ENCODE peak calls at places on chromosomes 6 and 20, in nine cellular contexts. One of them, this sample, is unnamed.

GRCh38 chr6:136084403-136084802 is 165.7 kb downstream of the MTFR2 start:
- DNase-seq in breast epithelium: no peak
- DNase-seq in sigmoid colon: no peak
- DNase-seq in HCT116: no peak
- DNase-seq in prostate gland: no peak
- DNase-seq in transverse colon: no peak
- DNase-seq in GM12878: no peak
- DNase-seq in K562: no peak
- DNase-seq in stomach: no peak
- DNase-seq in this sample: no peak

GRCh38 chr20:63579017-63579705 is 5.1 kb upstream of the HELZ2 start:
- DNase-seq in breast epithelium: no peak
- DNase-seq in sigmoid colon: no peak
- DNase-seq in HCT116: no peak
- DNase-seq in prostate gland: no peak
- DNase-seq in transverse colon: no peak
- DNase-seq in GM12878: no peak
- DNase-seq in K562: no peak
- DNase-seq in stomach: no peak
- DNase-seq in this sample: no peak

GRCh38 chr6:151413372-151414145 is 22.2 kb upstream of the ZBTB2 start:
- DNase-seq in breast epithelium: no peak
- DNase-seq in sigmoid colon: no peak
- DNase-seq in HCT116: no peak
- DNase-seq in prostate gland: no peak
- DNase-seq in transverse colon: no peak
- DNase-seq in GM12878: no peak
- DNase-seq in K562: no peak
- DNase-seq in stomach: no peak
- DNase-seq in this sample: no peak

GRCh38 chr6:111874030-111874425 is 776 bp upstream of the FYN start:
- DNase-seq in breast epithelium: no peak
- DNase-seq in sigmoid colon: no peak
- DNase-seq in HCT116: no peak
- DNase-seq in prostate gland: no peak
- DNase-seq in transverse colon: peak; percentile 19
- DNase-seq in GM12878: no peak
- DNase-seq in K562: no peak
- DNase-seq in stomach: no peak
- DNase-seq in this sample: no peak

GRCh38 chr6:42117843-42118161 is 24.6 kb downstream of the C6orf132 start:
- DNase-seq in breast epithelium: no peak
- DNase-seq in sigmoid colon: no peak
- DNase-seq in HCT116: no peak
- DNase-seq in prostate gland: no peak
- DNase-seq in transverse colon: no peak
- DNase-seq in GM12878: no peak
- DNase-seq in K562: no peak
- DNase-seq in stomach: no peak
- DNase-seq in this sample: no peak

GRCh38 chr20:18019068-18019467 is 38.6 kb downstream of the OVOL2 start:
- DNase-seq in breast epithelium: no peak
- DNase-seq in sigmoid colon: no peak
- DNase-seq in HCT116: no peak
- DNase-seq in prostate gland: no peak
- DNase-seq in transverse colon: no peak
- DNase-seq in GM12878: no peak
- DNase-seq in K562: peak; percentile 46
- DNase-seq in stomach: no peak
- DNase-seq in this sample: no peak

GRCh38 chr20:51003776-51004175 is 19.1 kb downstream of the KCNG1 start:
- DNase-seq in breast epithelium: no peak
- DNase-seq in sigmoid colon: no peak
- DNase-seq in HCT116: no peak
- DNase-seq in prostate gland: no peak
- DNase-seq in transverse colon: no peak
- DNase-seq in GM12878: no peak
- DNase-seq in K562: no peak
- DNase-seq in stomach: no peak
- DNase-seq in this sample: no peak

GRCh38 chr20:39133205-39133604 is 171.1 kb downstream of the DHX35 start:
- DNase-seq in breast epithelium: no peak
- DNase-seq in sigmoid colon: no peak
- DNase-seq in HCT116: no peak
- DNase-seq in prostate gland: no peak
- DNase-seq in transverse colon: no peak
- DNase-seq in GM12878: no peak
- DNase-seq in K562: no peak
- DNase-seq in stomach: no peak
- DNase-seq in this sample: no peak

GRCh38 chr6:144151010-144151727 is 852 bp downstream of the STX11 start:
- DNase-seq in breast epithelium: no peak
- DNase-seq in sigmoid colon: no peak
- DNase-seq in HCT116: no peak
- DNase-seq in prostate gland: no peak
- DNase-seq in transverse colon: peak; percentile 28
- DNase-seq in GM12878: peak; percentile 88
- DNase-seq in K562: peak; percentile 19
- DNase-seq in stomach: no peak
- DNase-seq in this sample: no peak

GRCh38 chr6:31897612-31898199 is at the start of gene EHMT2:
- DNase-seq in breast epithelium: peak; percentile 80
- DNase-seq in sigmoid colon: peak; percentile 91
- DNase-seq in HCT116: peak; percentile 46
- DNase-seq in prostate gland: peak; percentile 84
- DNase-seq in transverse colon: peak; percentile 89
- DNase-seq in GM12878: no peak
- DNase-seq in K562: peak; percentile 93
- DNase-seq in stomach: peak; percentile 85
- DNase-seq in this sample: no peak

GRCh38 chr20:35571566-35571965 is 29.7 kb downstream of the ERGIC3 start:
- DNase-seq in breast epithelium: no peak
- DNase-seq in sigmoid colon: no peak
- DNase-seq in HCT116: no peak
- DNase-seq in prostate gland: no peak
- DNase-seq in transverse colon: no peak
- DNase-seq in GM12878: no peak
- DNase-seq in K562: no peak
- DNase-seq in stomach: no peak
- DNase-seq in this sample: no peak

GRCh38 chr6:168226832-168227434 is 92.6 kb downstream of the DACT2 start:
- DNase-seq in breast epithelium: peak; percentile 69
- DNase-seq in sigmoid colon: no peak
- DNase-seq in HCT116: no peak
- DNase-seq in prostate gland: no peak
- DNase-seq in transverse colon: no peak
- DNase-seq in GM12878: no peak
- DNase-seq in K562: no peak
- DNase-seq in stomach: no peak
- DNase-seq in this sample: no peak

GRCh38 chr6:35084041-35084491 is 57.1 kb downstream of the TCP11 start:
- DNase-seq in breast epithelium: peak; percentile 45
- DNase-seq in sigmoid colon: peak; percentile 83
- DNase-seq in HCT116: no peak
- DNase-seq in prostate gland: no peak
- DNase-seq in transverse colon: peak; percentile 21
- DNase-seq in GM12878: no peak
- DNase-seq in K562: no peak
- DNase-seq in stomach: no peak
- DNase-seq in this sample: no peak

DNA sequence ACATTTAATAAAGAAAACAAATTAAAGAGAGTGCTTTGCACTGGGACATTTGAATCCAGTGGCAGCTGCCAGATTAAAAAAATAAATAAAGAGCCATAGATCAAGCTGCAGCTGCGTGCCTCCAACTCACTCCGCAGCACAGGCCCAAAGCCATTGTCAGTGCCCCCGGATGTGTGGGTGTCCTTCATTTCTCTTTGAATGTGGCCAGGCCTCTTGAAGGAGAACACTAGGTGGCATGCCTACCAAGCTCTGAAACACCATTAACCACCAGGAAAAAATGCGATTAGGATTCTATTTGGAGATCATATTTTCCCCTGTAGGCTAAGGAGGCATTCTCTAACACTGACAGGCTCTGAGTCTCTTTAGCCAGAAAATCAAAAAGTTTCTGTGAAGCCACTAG is 549.8 kb downstream of the PRKN start:
- DNase-seq in breast epithelium: no peak
- DNase-seq in sigmoid colon: no peak
- DNase-seq in HCT116: no peak
- DNase-seq in prostate gland: no peak
- DNase-seq in transverse colon: no peak
- DNase-seq in GM12878: no peak
- DNase-seq in K562: no peak
- DNase-seq in stomach: no peak
- DNase-seq in this sample: no peak
- TF ChIP-seq CTCF in breast epithelium: no peak
- TF ChIP-seq CTCF in sigmoid colon: no peak
- TF ChIP-seq CTCF in HCT116: no peak
- TF ChIP-seq CTCF in prostate gland: no peak
- TF ChIP-seq CTCF in transverse colon: no peak
- TF ChIP-seq CTCF in GM12878: no peak
- TF ChIP-seq CTCF in K562: no peak
- TF ChIP-seq CTCF in stomach: no peak
- TF ChIP-seq CTCF in this sample: no peak

DNA sequence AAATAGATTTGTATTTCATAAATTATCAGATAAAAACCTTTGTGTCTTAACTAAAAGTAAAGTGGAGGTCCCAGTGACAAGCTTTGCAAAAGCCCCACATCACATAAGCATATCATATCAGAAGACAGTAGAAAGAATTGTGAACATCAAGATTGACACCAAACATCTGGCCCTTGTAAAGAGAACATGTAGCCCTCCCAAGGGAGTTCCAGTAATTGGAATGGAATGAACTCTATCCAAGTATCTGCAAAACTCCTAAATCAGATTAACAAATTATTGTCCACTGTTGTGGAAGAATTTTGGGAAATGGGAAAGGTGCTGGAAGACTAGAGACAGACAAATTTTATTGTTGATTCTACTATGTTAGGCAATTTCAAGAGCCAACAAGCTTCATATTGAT is 268.8 kb downstream of the KCNQ5 start:
- DNase-seq in breast epithelium: no peak
- DNase-seq in sigmoid colon: no peak
- DNase-seq in HCT116: no peak
- DNase-seq in prostate gland: no peak
- DNase-seq in transverse colon: no peak
- DNase-seq in GM12878: no peak
- DNase-seq in K562: no peak
- DNase-seq in stomach: no peak
- DNase-seq in this sample: no peak
- TF ChIP-seq POLR2A in breast epithelium: no peak
- TF ChIP-seq POLR2A in sigmoid colon: no peak
- TF ChIP-seq POLR2A in HCT116: no peak
- TF ChIP-seq POLR2A in prostate gland: no peak
- TF ChIP-seq POLR2A in transverse colon: no peak
- TF ChIP-seq POLR2A in GM12878: no peak
- TF ChIP-seq POLR2A in K562: no peak
- TF ChIP-seq POLR2A in stomach: no peak
- TF ChIP-seq POLR2A in this sample: no peak

DNA sequence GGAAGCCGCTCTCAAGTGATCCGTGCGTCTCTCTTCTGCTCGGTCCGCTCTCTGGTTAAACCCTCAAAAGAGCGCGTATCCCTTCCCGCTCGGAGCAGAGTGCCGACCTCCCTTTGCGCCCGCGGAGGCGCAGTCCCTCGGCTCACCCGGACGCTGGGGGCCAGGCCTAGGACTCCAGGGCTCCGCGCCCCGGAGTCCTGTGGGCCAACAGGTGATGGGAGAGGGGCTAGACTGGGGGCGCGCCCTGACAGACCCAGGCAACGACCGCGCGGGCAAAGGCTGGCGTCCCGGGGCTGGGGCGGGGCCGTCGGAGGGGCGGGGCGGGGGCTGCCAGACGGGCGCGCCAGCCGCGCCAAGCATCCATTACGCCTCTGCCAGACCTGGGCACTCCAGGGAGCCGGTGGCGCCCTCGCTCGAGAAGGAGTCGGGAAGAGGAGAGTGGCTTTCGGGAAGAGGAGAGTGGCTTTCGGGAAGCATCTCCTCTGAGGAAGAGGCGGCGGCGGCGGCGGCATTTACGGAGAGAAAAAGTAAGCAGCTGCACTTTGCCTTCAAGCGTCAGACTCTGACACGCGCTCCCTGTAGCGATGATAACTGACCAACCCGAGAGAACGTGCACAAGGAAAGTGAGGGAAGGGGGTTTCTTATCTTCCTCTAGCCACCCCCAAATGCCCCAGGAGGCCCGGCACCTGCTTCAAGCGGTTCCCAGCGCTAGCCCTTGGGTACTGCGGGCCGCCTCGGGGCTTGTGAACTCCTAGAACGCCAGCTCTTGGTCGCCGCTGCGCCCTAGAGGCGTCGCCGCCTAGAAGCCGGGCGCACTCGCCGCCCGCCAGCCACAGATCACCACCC is 2.6 kb downstream of the EPHA7 start:
- DNase-seq in breast epithelium: no peak
- DNase-seq in sigmoid colon: peak; percentile 70
- DNase-seq in HCT116: no peak
- DNase-seq in prostate gland: peak; percentile 16
- DNase-seq in transverse colon: peak; percentile 8
- DNase-seq in GM12878: no peak
- DNase-seq in K562: no peak
- DNase-seq in stomach: no peak
- DNase-seq in this sample: no peak
- TF ChIP-seq POLR2AphosphoS5 in breast epithelium: no peak
- TF ChIP-seq POLR2AphosphoS5 in sigmoid colon: no peak
- TF ChIP-seq POLR2AphosphoS5 in HCT116: no peak
- TF ChIP-seq POLR2AphosphoS5 in prostate gland: no peak
- TF ChIP-seq POLR2AphosphoS5 in transverse colon: no peak
- TF ChIP-seq POLR2AphosphoS5 in GM12878: no peak
- TF ChIP-seq POLR2AphosphoS5 in K562: no peak
- TF ChIP-seq POLR2AphosphoS5 in stomach: no peak
- TF ChIP-seq POLR2AphosphoS5 in this sample: no peak

GRCh38 chr20:8803065-8803464 is 265.8 kb upstream of the PLCB4 start:
- DNase-seq in breast epithelium: no peak
- DNase-seq in sigmoid colon: no peak
- DNase-seq in HCT116: no peak
- DNase-seq in prostate gland: no peak
- DNase-seq in transverse colon: no peak
- DNase-seq in GM12878: no peak
- DNase-seq in K562: no peak
- DNase-seq in stomach: no peak
- DNase-seq in this sample: no peak

GRCh38 chr20:8796088-8796665 is 272.7 kb upstream of the PLCB4 start:
- DNase-seq in breast epithelium: no peak
- DNase-seq in sigmoid colon: no peak
- DNase-seq in HCT116: no peak
- DNase-seq in prostate gland: no peak
- DNase-seq in transverse colon: no peak
- DNase-seq in GM12878: no peak
- DNase-seq in K562: no peak
- DNase-seq in stomach: no peak
- DNase-seq in this sample: no peak

GRCh38 chr20:8801686-8802085 is 267.2 kb upstream of the PLCB4 start:
- DNase-seq in breast epithelium: no peak
- DNase-seq in sigmoid colon: no peak
- DNase-seq in HCT116: no peak
- DNase-seq in prostate gland: no peak
- DNase-seq in transverse colon: no peak
- DNase-seq in GM12878: no peak
- DNase-seq in K562: no peak
- DNase-seq in stomach: no peak
- DNase-seq in this sample: no peak

GRCh38 chr20:8798505-8798904 is 270.4 kb upstream of the PLCB4 start:
- DNase-seq in breast epithelium: no peak
- DNase-seq in sigmoid colon: no peak
- DNase-seq in HCT116: no peak
- DNase-seq in prostate gland: no peak
- DNase-seq in transverse colon: no peak
- DNase-seq in GM12878: no peak
- DNase-seq in K562: no peak
- DNase-seq in stomach: no peak
- DNase-seq in this sample: no peak

GRCh38 chr20:8800089-8800488 is 268.8 kb upstream of the PLCB4 start:
- DNase-seq in breast epithelium: no peak
- DNase-seq in sigmoid colon: no peak
- DNase-seq in HCT116: no peak
- DNase-seq in prostate gland: no peak
- DNase-seq in transverse colon: no peak
- DNase-seq in GM12878: no peak
- DNase-seq in K562: no peak
- DNase-seq in stomach: no peak
- DNase-seq in this sample: no peak
- TF ChIP-seq CTCF in breast epithelium: no peak
- TF ChIP-seq CTCF in sigmoid colon: no peak
- TF ChIP-seq CTCF in HCT116: peak; percentile 40
- TF ChIP-seq CTCF in prostate gland: no peak
- TF ChIP-seq CTCF in transverse colon: no peak
- TF ChIP-seq CTCF in GM12878: no peak
- TF ChIP-seq CTCF in K562: no peak
- TF ChIP-seq CTCF in stomach: no peak
- TF ChIP-seq CTCF in this sample: no peak